ENCODE peak calls at places on chromosomes 3 and 15, in eight cellular contexts. P is NCI-H1105; F is stimulated activated CD4-positive, alpha-beta T cell treated with anti-CD3 and anti-CD28 coated beads, Interleukin-2, amount 100 ng/mL, for 24 hours; U is mesothelial cell of epicardium; X is GM06990; E is CD8-positive, alpha-beta T cell; C is NCI-H524; D is endothelial cell. Q is an unnamed sample.

GRCh38 chr15:100198442-100198841 is 143.3 kb downstream of the ADAMTS17 start:
- DNase-seq in P (no peak), F (no peak), U (no peak), X (no peak), E (no peak), C (no peak), D (no peak), Q (no peak)

GRCh38 chr3:12294885-12295580 is 6.2 kb downstream of the PPARG start:
- DNase-seq in P (no peak), F (no peak), U (no peak), X (no peak), E (no peak), C (no peak), D (no peak), Q (no peak)

GRCh38 chr3:133921592-133921991 is 25.9 kb upstream of the RAB6B start:
- DNase-seq in P (no peak), F (no peak), U (no peak), X (no peak), E (no peak), C (no peak), D (no peak), Q (no peak)

GRCh38 chr3:119524931-119525662 is 26.8 kb downstream of the TIMMDC1 start:
- DNase-seq in P (no peak), F (no peak), U (no peak), X (no peak), E (no peak), C (peak; percentile 24), D (no peak), Q (no peak)

GRCh38 chr15:30072630-30073029 is 10.1 kb upstream of the GOLGA8J start:
- DNase-seq in P (no peak), F (no peak), U (no peak), X (no peak), E (no peak), C (no peak), D (no peak), Q (no peak)

GRCh38 chr15:59227021-59227420 is 20.4 kb downstream of the LDHAL6B start:
- DNase-seq in P (no peak), F (no peak), U (no peak), X (no peak), E (no peak), C (no peak), D (no peak), Q (no peak)

GRCh38 chr3:103950676-103951075 is 1416.0 kb upstream of the ALCAM start:
- DNase-seq in P (no peak), F (no peak), U (no peak), X (no peak), E (no peak), C (no peak), D (no peak), Q (no peak)

GRCh38 chr3:21672303-21672702 is 78.7 kb downstream of the ZNF385D start:
- DNase-seq in P (no peak), F (no peak), U (no peak), X (no peak), E (no peak), C (no peak), D (no peak), Q (no peak)

GRCh38 chr3:141390747-141391146 is 22.4 kb downstream of the ZBTB38 start:
- DNase-seq in P (no peak), F (no peak), U (no peak), X (no peak), E (no peak), C (no peak), D (no peak), Q (no peak)

GRCh38 chr15:85532689-85533088 is 152.3 kb downstream of the AKAP13 start:
- DNase-seq in P (peak; percentile 9), F (no peak), U (no peak), X (no peak), E (no peak), C (no peak), D (no peak), Q (no peak)

GRCh38 chr3:5376761-5377160 is 189.3 kb downstream of the EDEM1 start:
- DNase-seq in P (no peak), F (no peak), U (no peak), X (no peak), E (no peak), C (no peak), D (no peak), Q (no peak)

Q was measured in vagina.